ENCODE peak calls at places on chromosomes 4 and X, in six cellular contexts. V, C, Y, H, O and Q are unnamed samples.

GRCh38 chrX:139803224-139803623 is 95.3 kb upstream of the MCF2 start:
- DNase-seq in V (no peak), C (no peak), Y (no peak), H (no peak), O (no peak), Q (no peak)

GRCh38 chrX:19342331-19342906 is 1.3 kb upstream of the PDHA1 start:
- DNase-seq in V (no peak), C (no peak), Y (no peak), H (no peak), O (no peak), Q (no peak)

GRCh38 chrX:54473993-54474859 is 21.8 kb downstream of the FGD1 start:
- DNase-seq in V (no peak), C (no peak), Y (no peak), H (no peak), O (no peak), Q (no peak)

GRCh38 chrX:100407784-100408642 is 2.1 kb downstream of the PCDH19 start:
- DNase-seq in V (no peak), C (no peak), Y (peak; percentile 64), H (no peak), O (no peak), Q (peak; percentile 16)

GRCh38 chr4:106266201-106266600 is 49.8 kb downstream of the TBCK start:
- DNase-seq in V (no peak), C (no peak), Y (no peak), H (no peak), O (no peak), Q (no peak)

GRCh38 chr4:185016946-185017797 is 1.1 kb upstream of the HELT start:
- DNase-seq in V (no peak), C (no peak), Y (no peak), H (no peak), O (no peak), Q (no peak)

GRCh38 chr4:3241905-3242304 is 7.1 kb upstream of the MSANTD1 start:
- DNase-seq in V (peak; percentile 43), C (no peak), Y (no peak), H (no peak), O (no peak), Q (peak; percentile 45)

GRCh38 chr4:52250124-52250523 is 199.0 kb downstream of the SPATA18 start:
- DNase-seq in V (peak; percentile 80), C (no peak), Y (no peak), H (no peak), O (no peak), Q (peak; percentile 68)

GRCh38 chr4:56752985-56753384 is 68.5 kb downstream of the SPINK2 start:
- DNase-seq in V (no peak), C (no peak), Y (no peak), H (no peak), O (no peak), Q (no peak)

GRCh38 chrX:19673334-19674040 is 158.2 kb upstream of the MAP3K15 start:
- DNase-seq in V (peak; percentile 64), C (peak; percentile 57), Y (peak; percentile 26), H (no peak), O (no peak), Q (peak; percentile 27)

GRCh38 chr4:73593631-73594241 is 26.5 kb downstream of the RASSF6 start:
- DNase-seq in V (no peak), C (no peak), Y (no peak), H (no peak), O (no peak), Q (no peak)

GRCh38 chrX:153647461-153648357 is 706 bp downstream of the DUSP9 start:
- DNase-seq in V (no peak), C (no peak), Y (peak; percentile 64), H (no peak), O (no peak), Q (no peak)

GRCh38 chrX:2351321-2351720 is 149.5 kb downstream of the DHRSX start:
- DNase-seq in V (no peak), C (no peak), Y (no peak), H (no peak), O (no peak), Q (no peak)

GRCh38 chr4:117096886-117097285 is 11.5 kb upstream of the TRAM1L1 start:
- DNase-seq in V (no peak), C (no peak), Y (no peak), H (no peak), O (no peak), Q (no peak)

GRCh38 chrX:65331371-65331770 is 203.2 kb downstream of the LAS1L start:
- DNase-seq in V (no peak), C (no peak), Y (no peak), H (no peak), O (no peak), Q (no peak)

GRCh38 chr4:181432347-181432746 is 810.9 kb upstream of the TENM3 start:
- DNase-seq in V (no peak), C (no peak), Y (peak; percentile 31), H (no peak), O (no peak), Q (no peak)

GRCh38 chr4:127759893-127760292 is 22.2 kb upstream of the HSPA4L start:
- DNase-seq in V (no peak), C (no peak), Y (no peak), H (no peak), O (no peak), Q (no peak)

GRCh38 chr4:52234539-52235174 is 183.6 kb downstream of the SPATA18 start:
- DNase-seq in V (no peak), C (no peak), Y (no peak), H (no peak), O (no peak), Q (peak; percentile 58)

GRCh38 chrX:13855689-13856425 is 39.0 kb upstream of the GPM6B start:
- DNase-seq in V (no peak), C (no peak), Y (no peak), H (no peak), O (no peak), Q (no peak)

GRCh38 chr4:83110970-83111369 is 3.6 kb downstream of the PLAC8 start:
- DNase-seq in V (no peak), C (no peak), Y (no peak), H (no peak), O (no peak), Q (no peak)

GRCh38 chr4:83110222-83110945 is 4.1 kb downstream of the PLAC8 start:
- DNase-seq in V (peak; percentile 74), C (peak; percentile 86), Y (peak; percentile 94), H (peak; percentile 79), O (peak; percentile 85), Q (peak; percentile 88)

GRCh38 chr4:83107636-83108035 is 6.9 kb downstream of the PLAC8 start:
- DNase-seq in V (no peak), C (no peak), Y (no peak), H (no peak), O (no peak), Q (no peak)

GRCh38 chr4:83108101-83108861 is 6.2 kb downstream of the PLAC8 start:
- DNase-seq in V (no peak), C (no peak), Y (no peak), H (no peak), O (no peak), Q (no peak)

DNA sequence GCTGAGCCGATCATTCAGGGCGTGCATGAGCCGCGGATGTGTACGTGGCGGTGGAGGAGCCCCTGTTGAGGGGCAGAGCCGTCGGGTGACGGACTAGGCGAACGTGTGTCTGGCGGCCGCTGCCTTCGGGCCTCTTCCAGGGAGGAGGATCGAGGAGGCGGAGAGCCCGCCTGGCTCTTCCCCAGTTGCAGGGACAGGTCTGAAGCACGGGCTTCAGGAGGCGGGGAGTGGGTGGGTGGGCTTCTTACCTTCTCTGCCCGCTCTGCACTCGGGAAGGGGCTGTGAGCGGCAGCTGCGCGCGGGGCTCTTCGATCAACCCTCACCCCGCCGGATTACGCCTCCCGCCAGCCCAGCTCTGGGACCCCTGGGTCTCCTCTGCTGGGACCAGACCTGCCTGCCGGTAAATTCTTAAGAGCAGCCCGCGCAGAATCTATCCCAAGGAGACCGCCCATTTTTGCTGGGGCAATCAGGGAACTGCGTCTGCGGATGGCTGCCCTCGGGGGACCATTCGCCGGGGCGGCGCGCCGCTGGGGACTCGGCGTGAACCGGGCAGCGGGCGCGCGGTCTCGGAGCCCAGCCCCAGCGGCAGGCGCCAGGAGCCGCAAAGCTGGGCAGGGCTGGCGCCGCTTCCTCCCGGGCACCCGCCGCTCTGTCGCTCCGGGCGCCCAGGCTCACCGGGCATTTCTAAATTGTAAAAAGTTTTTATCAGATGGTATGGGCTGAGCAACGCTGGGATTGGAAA is 4.9 kb downstream of the PLAC8 start:
- DNase-seq in V (no peak), C (no peak), Y (peak; percentile 73), H (no peak), O (peak; percentile 31), Q (peak; percentile 21)
- H3K27ac ChIP-seq in V (no peak overlapping the region), C (no peak overlapping the region), Y (peak overlapping the region; percentile 59), H (peak overlapping the region; percentile 44), O (peak overlapping the region; percentile 58), Q (no peak overlapping the region)

GRCh38 chr4:70943115-70943514 is 40.9 kb downstream of the MOB1B start:
- DNase-seq in V (no peak), C (no peak), Y (no peak), H (no peak), O (no peak), Q (no peak)
- H3K27ac ChIP-seq in V (no peak overlapping the region), C (no peak overlapping the region), Y (no peak overlapping the region), H (no peak overlapping the region), O (no peak overlapping the region), Q (no peak overlapping the region)

GRCh38 chr4:113587156-113587555 is 174.4 kb downstream of the CAMK2D start:
- DNase-seq in V (no peak), C (no peak), Y (no peak), H (no peak), O (no peak), Q (no peak)
- H3K27ac ChIP-seq in V (peak overlapping the region; percentile 51), C (peak overlapping the region; percentile 33), Y (no peak overlapping the region), H (no peak overlapping the region), O (no peak overlapping the region), Q (no peak overlapping the region)

GRCh38 chr4:89296399-89296798 is 11.2 kb downstream of the GPRIN3 start:
- DNase-seq in V (no peak), C (no peak), Y (no peak), H (no peak), O (no peak), Q (no peak)

GRCh38 chr4:89296871-89297270 is 10.7 kb downstream of the GPRIN3 start:
- DNase-seq in V (no peak), C (no peak), Y (no peak), H (no peak), O (no peak), Q (no peak)

GRCh38 chr4:89293299-89293698 is 14.3 kb downstream of the GPRIN3 start:
- DNase-seq in V (no peak), C (no peak), Y (no peak), H (no peak), O (no peak), Q (no peak)

GRCh38 chr4:89295415-89295927 is 12.1 kb downstream of the GPRIN3 start:
- DNase-seq in V (no peak), C (no peak), Y (no peak), H (no peak), O (no peak), Q (no peak)

GRCh38 chr4:89294583-89295244 is 12.9 kb downstream of the GPRIN3 start:
- DNase-seq in V (no peak), C (no peak), Y (no peak), H (no peak), O (peak; percentile 79), Q (no peak)
- H3K27ac ChIP-seq in V (peak overlapping the region; percentile 24), C (peak overlapping the region; percentile 53), Y (no peak overlapping the region), H (peak overlapping the region; percentile 49), O (peak overlapping the region; percentile 70), Q (no peak overlapping the region)

GRCh38 chr4:123600921-123601904 is 204.6 kb downstream of the SPRY1 start:
- DNase-seq in V (no peak), C (no peak), Y (no peak), H (no peak), O (no peak), Q (no peak)
- H3K27ac ChIP-seq in V (no peak overlapping the region), C (no peak overlapping the region), Y (no peak overlapping the region), H (no peak overlapping the region), O (no peak overlapping the region), Q (peak overlapping the region; percentile 83)